ENCODE peak calls at places on chromosomes 12 and 14, in six cellular contexts. One of them, this sample, is unnamed.

GRCh38 chr14:70567791-70568190 is 32.7 kb downstream of the MED6 start:
- DNase-seq in MM.1S: peak; percentile 10
- DNase-seq in tibial nerve: no peak
- DNase-seq in AG10803: peak; percentile 24
- DNase-seq in lung: no peak
- DNase-seq in kidney epithelial cell: no peak
- DNase-seq in this sample: peak; percentile 35

GRCh38 chr12:94147991-94148840 is at the start of gene PLXNC1:
- DNase-seq in MM.1S: peak; percentile 81
- DNase-seq in tibial nerve: no peak
- DNase-seq in AG10803: peak; percentile 52
- DNase-seq in lung: peak; percentile 68
- DNase-seq in kidney epithelial cell: no peak
- DNase-seq in this sample: peak; percentile 82

GRCh38 chr12:25800101-25800500 is 158.4 kb upstream of the RASSF8 start:
- DNase-seq in MM.1S: peak; percentile 20
- DNase-seq in tibial nerve: no peak
- DNase-seq in AG10803: no peak
- DNase-seq in lung: no peak
- DNase-seq in kidney epithelial cell: no peak
- DNase-seq in this sample: no peak

GRCh38 chr12:77032406-77032805 is 33.0 kb downstream of the E2F7 start:
- DNase-seq in MM.1S: no peak
- DNase-seq in tibial nerve: no peak
- DNase-seq in AG10803: peak; percentile 77
- DNase-seq in lung: no peak
- DNase-seq in kidney epithelial cell: peak; percentile 47
- DNase-seq in this sample: no peak

GRCh38 chr12:111351026-111351425 is 17.9 kb downstream of the PHETA1 start:
- DNase-seq in MM.1S: no peak
- DNase-seq in tibial nerve: no peak
- DNase-seq in AG10803: no peak
- DNase-seq in lung: no peak
- DNase-seq in kidney epithelial cell: no peak
- DNase-seq in this sample: no peak

GRCh38 chr14:56797003-56797568 is 13.2 kb downstream of the OTX2 start:
- DNase-seq in MM.1S: no peak
- DNase-seq in tibial nerve: no peak
- DNase-seq in AG10803: no peak
- DNase-seq in lung: no peak
- DNase-seq in kidney epithelial cell: no peak
- DNase-seq in this sample: no peak

GRCh38 chr12:70603044-70603443 is 34.2 kb downstream of the PTPRB start:
- DNase-seq in MM.1S: no peak
- DNase-seq in tibial nerve: no peak
- DNase-seq in AG10803: peak; percentile 15
- DNase-seq in lung: no peak
- DNase-seq in kidney epithelial cell: peak; percentile 58
- DNase-seq in this sample: no peak

GRCh38 chr14:78566859-78567172 is 396.6 kb downstream of the NRXN3 start:
- DNase-seq in MM.1S: no peak
- DNase-seq in tibial nerve: no peak
- DNase-seq in AG10803: no peak
- DNase-seq in lung: no peak
- DNase-seq in kidney epithelial cell: no peak
- DNase-seq in this sample: no peak

GRCh38 chr12:105427883-105428282 is 97.4 kb downstream of the C12orf75 start:
- DNase-seq in MM.1S: no peak
- DNase-seq in tibial nerve: no peak
- DNase-seq in AG10803: peak; percentile 30
- DNase-seq in lung: no peak
- DNase-seq in kidney epithelial cell: no peak
- DNase-seq in this sample: no peak

GRCh38 chr12:53268009-53268636 is at the start of gene ESPL1:
- DNase-seq in MM.1S: peak; percentile 86
- DNase-seq in tibial nerve: peak; percentile 62
- DNase-seq in AG10803: peak; percentile 54
- DNase-seq in lung: peak; percentile 62
- DNase-seq in kidney epithelial cell: peak; percentile 23
- DNase-seq in this sample: peak; percentile 92

GRCh38 chr12:51904951-51905471 is 2.3 kb upstream of the ACVRL1 start:
- DNase-seq in MM.1S: no peak
- DNase-seq in tibial nerve: no peak
- DNase-seq in AG10803: peak; percentile 92
- DNase-seq in lung: no peak
- DNase-seq in kidney epithelial cell: no peak
- DNase-seq in this sample: no peak

GRCh38 chr14:78401866-78402265 is 231.7 kb downstream of the NRXN3 start:
- DNase-seq in MM.1S: no peak
- DNase-seq in tibial nerve: no peak
- DNase-seq in AG10803: no peak
- DNase-seq in lung: no peak
- DNase-seq in kidney epithelial cell: peak; percentile 56
- DNase-seq in this sample: no peak

GRCh38 chr12:75556306-75556899 is 45.0 kb upstream of the KRR1 start:
- DNase-seq in MM.1S: no peak
- DNase-seq in tibial nerve: no peak
- DNase-seq in AG10803: no peak
- DNase-seq in lung: no peak
- DNase-seq in kidney epithelial cell: no peak
- DNase-seq in this sample: no peak

GRCh38 chr14:61474021-61474420 is 152.6 kb downstream of the PRKCH start:
- DNase-seq in MM.1S: no peak
- DNase-seq in tibial nerve: no peak
- DNase-seq in AG10803: no peak
- DNase-seq in lung: no peak
- DNase-seq in kidney epithelial cell: no peak
- DNase-seq in this sample: no peak

GRCh38 chr12:105681341-105681740 is 350.9 kb downstream of the C12orf75 start:
- DNase-seq in MM.1S: no peak
- DNase-seq in tibial nerve: no peak
- DNase-seq in AG10803: no peak
- DNase-seq in lung: no peak
- DNase-seq in kidney epithelial cell: no peak
- DNase-seq in this sample: no peak

GRCh38 chr12:114938487-114939210 is 254.7 kb upstream of the TBX3 start:
- DNase-seq in MM.1S: no peak
- DNase-seq in tibial nerve: no peak
- DNase-seq in AG10803: no peak
- DNase-seq in lung: no peak
- DNase-seq in kidney epithelial cell: no peak
- DNase-seq in this sample: no peak

GRCh38 chr14:101176535-101177205 is 273.1 kb upstream of the RTL1 start:
- DNase-seq in MM.1S: no peak
- DNase-seq in tibial nerve: no peak
- DNase-seq in AG10803: no peak
- DNase-seq in lung: no peak
- DNase-seq in kidney epithelial cell: no peak
- DNase-seq in this sample: peak; percentile 4

GRCh38 chr14:101058571-101058970 is 155.0 kb upstream of the RTL1 start:
- DNase-seq in MM.1S: no peak
- DNase-seq in tibial nerve: no peak
- DNase-seq in AG10803: peak; percentile 12
- DNase-seq in lung: no peak
- DNase-seq in kidney epithelial cell: peak; percentile 37
- DNase-seq in this sample: no peak

GRCh38 chr12:89954259-89954658 is 245.6 kb upstream of the ATP2B1 start:
- DNase-seq in MM.1S: no peak
- DNase-seq in tibial nerve: no peak
- DNase-seq in AG10803: no peak
- DNase-seq in lung: no peak
- DNase-seq in kidney epithelial cell: no peak
- DNase-seq in this sample: no peak

GRCh38 chr12:92721668-92722067 is 18.9 kb downstream of the PLEKHG7 start:
- DNase-seq in MM.1S: no peak
- DNase-seq in tibial nerve: no peak
- DNase-seq in AG10803: no peak
- DNase-seq in lung: no peak
- DNase-seq in kidney epithelial cell: no peak
- DNase-seq in this sample: no peak

GRCh38 chr12:5546616-5547015 is 114.7 kb downstream of the NTF3 start:
- DNase-seq in MM.1S: no peak
- DNase-seq in tibial nerve: no peak
- DNase-seq in AG10803: peak; percentile 87
- DNase-seq in lung: no peak
- DNase-seq in kidney epithelial cell: no peak
- DNase-seq in this sample: no peak

GRCh38 chr12:7079826-7080125 is 12.5 kb downstream of the C1R start:
- DNase-seq in MM.1S: no peak
- DNase-seq in tibial nerve: no peak
- DNase-seq in AG10803: peak; percentile 56
- DNase-seq in lung: no peak
- DNase-seq in kidney epithelial cell: peak; percentile 42
- DNase-seq in this sample: no peak

GRCh38 chr12:24937553-24938244 is 11.2 kb downstream of the BCAT1 start:
- DNase-seq in MM.1S: no peak
- DNase-seq in tibial nerve: no peak
- DNase-seq in AG10803: no peak
- DNase-seq in lung: no peak
- DNase-seq in kidney epithelial cell: no peak
- DNase-seq in this sample: no peak

GRCh38 chr12:120361506-120362208 is 7.3 kb downstream of the MSI1 start:
- DNase-seq in MM.1S: no peak
- DNase-seq in tibial nerve: no peak
- DNase-seq in AG10803: peak; percentile 51
- DNase-seq in lung: no peak
- DNase-seq in kidney epithelial cell: peak; percentile 12
- DNase-seq in this sample: peak; percentile 59

GRCh38 chr12:25249951-25250738 is 584 bp downstream of the KRAS start:
- DNase-seq in MM.1S: peak; percentile 84
- DNase-seq in tibial nerve: peak; percentile 10
- DNase-seq in AG10803: peak; percentile 9
- DNase-seq in lung: peak; percentile 56
- DNase-seq in kidney epithelial cell: no peak
- DNase-seq in this sample: peak; percentile 68

GRCh38 chr14:71231521-71232393 is 324.5 kb downstream of the PCNX1 start:
- DNase-seq in MM.1S: no peak
- DNase-seq in tibial nerve: no peak
- DNase-seq in AG10803: no peak
- DNase-seq in lung: no peak
- DNase-seq in kidney epithelial cell: no peak
- DNase-seq in this sample: peak; percentile 39

GRCh38 chr12:124994435-124994975 is 1.1 kb downstream of the BRI3BP start:
- DNase-seq in MM.1S: no peak
- DNase-seq in tibial nerve: no peak
- DNase-seq in AG10803: no peak
- DNase-seq in lung: no peak
- DNase-seq in kidney epithelial cell: no peak
- DNase-seq in this sample: no peak

GRCh38 chr14:61451491-61451890 is 130.1 kb downstream of the PRKCH start:
- DNase-seq in MM.1S: no peak
- DNase-seq in tibial nerve: no peak
- DNase-seq in AG10803: no peak
- DNase-seq in lung: no peak
- DNase-seq in kidney epithelial cell: no peak
- DNase-seq in this sample: no peak

GRCh38 chr14:55105991-55106390 is 23.1 kb upstream of the LGALS3 start:
- DNase-seq in MM.1S: no peak
- DNase-seq in tibial nerve: no peak
- DNase-seq in AG10803: no peak
- DNase-seq in lung: no peak
- DNase-seq in kidney epithelial cell: no peak
- DNase-seq in this sample: no peak

GRCh38 chr14:94649543-94650443 is 37.6 kb downstream of the SERPINA3 start:
- DNase-seq in MM.1S: no peak
- DNase-seq in tibial nerve: no peak
- DNase-seq in AG10803: no peak
- DNase-seq in lung: no peak
- DNase-seq in kidney epithelial cell: no peak
- DNase-seq in this sample: no peak

GRCh38 chr14:101845896-101846295 is 84.4 kb downstream of the PPP2R5C start:
- DNase-seq in MM.1S: no peak
- DNase-seq in tibial nerve: no peak
- DNase-seq in AG10803: no peak
- DNase-seq in lung: no peak
- DNase-seq in kidney epithelial cell: no peak
- DNase-seq in this sample: no peak

GRCh38 chr12:5230151-5230550 is 186.5 kb downstream of the KCNA5 start:
- DNase-seq in MM.1S: no peak
- DNase-seq in tibial nerve: no peak
- DNase-seq in AG10803: peak; percentile 70
- DNase-seq in lung: no peak
- DNase-seq in kidney epithelial cell: no peak
- DNase-seq in this sample: no peak

GRCh38 chr12:122243965-122244364 is 18.1 kb upstream of the DIABLO start:
- DNase-seq in MM.1S: no peak
- DNase-seq in tibial nerve: no peak
- DNase-seq in AG10803: no peak
- DNase-seq in lung: no peak
- DNase-seq in kidney epithelial cell: no peak
- DNase-seq in this sample: no peak

GRCh38 chr14:53792909-53793308 is 163.7 kb downstream of the BMP4 start:
- DNase-seq in MM.1S: no peak
- DNase-seq in tibial nerve: no peak
- DNase-seq in AG10803: no peak
- DNase-seq in lung: no peak
- DNase-seq in kidney epithelial cell: no peak
- DNase-seq in this sample: no peak
- TF ChIP-seq CTCF in MM.1S: no peak
- TF ChIP-seq CTCF in tibial nerve: no peak
- TF ChIP-seq CTCF in AG10803: peak; percentile 11
- TF ChIP-seq CTCF in lung: no peak
- TF ChIP-seq CTCF in kidney epithelial cell: no peak
- TF ChIP-seq CTCF in this sample: peak; percentile 11

DNA sequence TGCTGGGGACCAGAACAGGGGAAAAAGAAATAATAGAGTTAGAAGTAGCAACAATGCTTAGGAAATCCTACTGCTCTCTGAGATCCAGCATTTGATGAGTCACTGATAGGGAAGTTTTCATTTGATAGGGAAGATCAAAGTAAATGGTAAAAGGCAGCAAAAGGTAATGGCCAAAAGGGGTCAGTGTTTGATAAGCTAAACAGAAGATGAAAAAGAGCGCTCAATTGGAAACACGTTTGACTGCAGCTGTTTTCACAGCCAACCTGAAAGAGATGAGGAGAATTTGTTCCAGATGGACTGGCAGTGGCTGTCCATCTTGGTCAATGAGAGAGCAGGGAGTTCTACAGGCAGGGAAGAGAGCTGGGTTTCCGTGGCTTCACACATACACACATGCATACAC is 264.2 kb downstream of the TMEM132C start:
- DNase-seq in MM.1S: no peak
- DNase-seq in tibial nerve: no peak
- DNase-seq in AG10803: no peak
- DNase-seq in lung: no peak
- DNase-seq in kidney epithelial cell: no peak
- DNase-seq in this sample: no peak
- TF ChIP-seq CTCF in MM.1S: no peak
- TF ChIP-seq CTCF in tibial nerve: no peak
- TF ChIP-seq CTCF in AG10803: no peak
- TF ChIP-seq CTCF in lung: no peak
- TF ChIP-seq CTCF in kidney epithelial cell: no peak
- TF ChIP-seq CTCF in this sample: peak; percentile 17

GRCh38 chr12:15789215-15790171 is at the start of gene EPS8:
- DNase-seq in MM.1S: peak; percentile 95
- DNase-seq in tibial nerve: peak; percentile 87
- DNase-seq in AG10803: peak; percentile 93
- DNase-seq in lung: peak; percentile 90
- DNase-seq in kidney epithelial cell: peak; percentile 44
- DNase-seq in this sample: peak; percentile 89
- TF ChIP-seq CTCF in MM.1S: no peak
- TF ChIP-seq CTCF in tibial nerve: no peak
- TF ChIP-seq CTCF in AG10803: no peak
- TF ChIP-seq CTCF in lung: no peak
- TF ChIP-seq CTCF in kidney epithelial cell: peak; percentile 6
- TF ChIP-seq CTCF in this sample: no peak

GRCh38 chr14:24310666-24311604 is at the start of gene LTB4R:
- DNase-seq in MM.1S: peak; percentile 61
- DNase-seq in tibial nerve: no peak
- DNase-seq in AG10803: peak; percentile 71
- DNase-seq in lung: peak; percentile 76
- DNase-seq in kidney epithelial cell: peak; percentile 31
- DNase-seq in this sample: peak; percentile 65
- TF ChIP-seq CTCF in MM.1S: peak; percentile 35
- TF ChIP-seq CTCF in tibial nerve: peak; percentile 51
- TF ChIP-seq CTCF in AG10803: no peak
- TF ChIP-seq CTCF in lung: no peak
- TF ChIP-seq CTCF in kidney epithelial cell: peak; percentile 22
- TF ChIP-seq CTCF in this sample: peak; percentile 58